ENCODE peak calls at places on chromosomes 12 and 14, in six cellular contexts. One of them, this sample, is unnamed.

GRCh38 chr14:65958664-65959562 is 527.3 kb upstream of the CCDC196 start:
- DNase-seq in prostate gland: no peak
- DNase-seq in HepG2: peak; percentile 16
- DNase-seq in HCT116: peak; percentile 15
- DNase-seq in endothelial cell of umbilical vein: peak; percentile 35
- DNase-seq in sigmoid colon: no peak
- DNase-seq in this sample: no peak

GRCh38 chr12:113945174-113946173 is 20.7 kb downstream of the RBM19 start:
- DNase-seq in prostate gland: no peak
- DNase-seq in HepG2: no peak
- DNase-seq in HCT116: no peak
- DNase-seq in endothelial cell of umbilical vein: no peak
- DNase-seq in sigmoid colon: no peak
- DNase-seq in this sample: no peak

GRCh38 chr14:81831128-81831815 is 297.6 kb upstream of the SEL1L start:
- DNase-seq in prostate gland: no peak
- DNase-seq in HepG2: no peak
- DNase-seq in HCT116: no peak
- DNase-seq in endothelial cell of umbilical vein: no peak
- DNase-seq in sigmoid colon: peak; percentile 78
- DNase-seq in this sample: no peak

GRCh38 chr14:52596861-52597260 is 44.2 kb downstream of the GPR137C start:
- DNase-seq in prostate gland: no peak
- DNase-seq in HepG2: no peak
- DNase-seq in HCT116: no peak
- DNase-seq in endothelial cell of umbilical vein: no peak
- DNase-seq in sigmoid colon: no peak
- DNase-seq in this sample: no peak

GRCh38 chr14:64721391-64721791 is 17.2 kb downstream of the PLEKHG3 start:
- DNase-seq in prostate gland: no peak
- DNase-seq in HepG2: no peak
- DNase-seq in HCT116: no peak
- DNase-seq in endothelial cell of umbilical vein: peak; percentile 27
- DNase-seq in sigmoid colon: peak; percentile 75
- DNase-seq in this sample: peak; percentile 64

GRCh38 chr12:100031821-100032220 is 47.1 kb upstream of the ANKS1B start:
- DNase-seq in prostate gland: no peak
- DNase-seq in HepG2: no peak
- DNase-seq in HCT116: no peak
- DNase-seq in endothelial cell of umbilical vein: no peak
- DNase-seq in sigmoid colon: no peak
- DNase-seq in this sample: no peak

GRCh38 chr12:27984275-27984674 is 11.7 kb upstream of the PTHLH start:
- DNase-seq in prostate gland: no peak
- DNase-seq in HepG2: no peak
- DNase-seq in HCT116: no peak
- DNase-seq in endothelial cell of umbilical vein: peak; percentile 34
- DNase-seq in sigmoid colon: no peak
- DNase-seq in this sample: no peak

GRCh38 chr12:110811972-110812371 is 34.8 kb upstream of the CCDC63 start:
- DNase-seq in prostate gland: no peak
- DNase-seq in HepG2: no peak
- DNase-seq in HCT116: no peak
- DNase-seq in endothelial cell of umbilical vein: no peak
- DNase-seq in sigmoid colon: no peak
- DNase-seq in this sample: no peak

GRCh38 chr12:63151061-63151897 is at the start of gene AVPR1A:
- DNase-seq in prostate gland: no peak
- DNase-seq in HepG2: no peak
- DNase-seq in HCT116: no peak
- DNase-seq in endothelial cell of umbilical vein: no peak
- DNase-seq in sigmoid colon: no peak
- DNase-seq in this sample: no peak

GRCh38 chr12:70044170-70044569 is 199.1 kb upstream of the CNOT2 start:
- DNase-seq in prostate gland: no peak
- DNase-seq in HepG2: no peak
- DNase-seq in HCT116: no peak
- DNase-seq in endothelial cell of umbilical vein: no peak
- DNase-seq in sigmoid colon: no peak
- DNase-seq in this sample: no peak

GRCh38 chr12:43501705-43502104 is 50.3 kb downstream of the ADAMTS20 start:
- DNase-seq in prostate gland: no peak
- DNase-seq in HepG2: peak; percentile 3
- DNase-seq in HCT116: peak; percentile 36
- DNase-seq in endothelial cell of umbilical vein: peak; percentile 12
- DNase-seq in sigmoid colon: no peak
- DNase-seq in this sample: no peak

GRCh38 chr12:1776139-1776975 is 44.0 kb upstream of the LRTM2 start:
- DNase-seq in prostate gland: no peak
- DNase-seq in HepG2: no peak
- DNase-seq in HCT116: no peak
- DNase-seq in endothelial cell of umbilical vein: no peak
- DNase-seq in sigmoid colon: no peak
- DNase-seq in this sample: no peak

GRCh38 chr14:87989613-87990299 is 3.2 kb downstream of the GALC start:
- DNase-seq in prostate gland: no peak
- DNase-seq in HepG2: no peak
- DNase-seq in HCT116: no peak
- DNase-seq in endothelial cell of umbilical vein: no peak
- DNase-seq in sigmoid colon: no peak
- DNase-seq in this sample: no peak

GRCh38 chr14:55249423-55249822 is 21.8 kb upstream of the FBXO34 start:
- DNase-seq in prostate gland: no peak
- DNase-seq in HepG2: no peak
- DNase-seq in HCT116: no peak
- DNase-seq in endothelial cell of umbilical vein: no peak
- DNase-seq in sigmoid colon: no peak
- DNase-seq in this sample: no peak

GRCh38 chr12:14948672-14949071 is 10.3 kb upstream of the ERP27 start:
- DNase-seq in prostate gland: no peak
- DNase-seq in HepG2: no peak
- DNase-seq in HCT116: no peak
- DNase-seq in endothelial cell of umbilical vein: peak; percentile 93
- DNase-seq in sigmoid colon: no peak
- DNase-seq in this sample: peak; percentile 34

GRCh38 chr14:60632257-60632656 is 17.0 kb downstream of the SIX1 start:
- DNase-seq in prostate gland: no peak
- DNase-seq in HepG2: no peak
- DNase-seq in HCT116: no peak
- DNase-seq in endothelial cell of umbilical vein: no peak
- DNase-seq in sigmoid colon: no peak
- DNase-seq in this sample: no peak

GRCh38 chr14:49970474-49971147 is 77.7 kb downstream of the ARF6 start:
- DNase-seq in prostate gland: no peak
- DNase-seq in HepG2: no peak
- DNase-seq in HCT116: no peak
- DNase-seq in endothelial cell of umbilical vein: peak; percentile 82
- DNase-seq in sigmoid colon: no peak
- DNase-seq in this sample: no peak

GRCh38 chr12:6384499-6385436 is 806 bp downstream of the LTBR start:
- DNase-seq in prostate gland: no peak
- DNase-seq in HepG2: no peak
- DNase-seq in HCT116: no peak
- DNase-seq in endothelial cell of umbilical vein: no peak
- DNase-seq in sigmoid colon: peak; percentile 77
- DNase-seq in this sample: peak; percentile 31

GRCh38 chr12:76249501-76249900 is 98.7 kb downstream of the BBS10 start:
- DNase-seq in prostate gland: no peak
- DNase-seq in HepG2: no peak
- DNase-seq in HCT116: no peak
- DNase-seq in endothelial cell of umbilical vein: no peak
- DNase-seq in sigmoid colon: no peak
- DNase-seq in this sample: no peak

GRCh38 chr12:23550753-23551152 is 398.7 kb downstream of the SOX5 start:
- DNase-seq in prostate gland: no peak
- DNase-seq in HepG2: peak; percentile 12
- DNase-seq in HCT116: no peak
- DNase-seq in endothelial cell of umbilical vein: no peak
- DNase-seq in sigmoid colon: no peak
- DNase-seq in this sample: no peak

GRCh38 chr12:3646561-3647241 is 106.2 kb downstream of the CRACR2A start:
- DNase-seq in prostate gland: no peak
- DNase-seq in HepG2: no peak
- DNase-seq in HCT116: no peak
- DNase-seq in endothelial cell of umbilical vein: peak; percentile 24
- DNase-seq in sigmoid colon: no peak
- DNase-seq in this sample: no peak

GRCh38 chr14:24171422-24172260 is at the start of gene REC8:
- DNase-seq in prostate gland: peak; percentile 70
- DNase-seq in HepG2: no peak
- DNase-seq in HCT116: no peak
- DNase-seq in endothelial cell of umbilical vein: peak; percentile 82
- DNase-seq in sigmoid colon: peak; percentile 95
- DNase-seq in this sample: peak; percentile 74

GRCh38 chr12:28645436-28645835 is 455.2 kb downstream of the CCDC91 start:
- DNase-seq in prostate gland: no peak
- DNase-seq in HepG2: no peak
- DNase-seq in HCT116: no peak
- DNase-seq in endothelial cell of umbilical vein: no peak
- DNase-seq in sigmoid colon: no peak
- DNase-seq in this sample: no peak

GRCh38 chr12:125280482-125281377 is 215.5 kb downstream of the AACS start:
- DNase-seq in prostate gland: no peak
- DNase-seq in HepG2: no peak
- DNase-seq in HCT116: no peak
- DNase-seq in endothelial cell of umbilical vein: no peak
- DNase-seq in sigmoid colon: no peak
- DNase-seq in this sample: no peak

GRCh38 chr12:123469978-123470377 is 12.0 kb downstream of the SNRNP35 start:
- DNase-seq in prostate gland: no peak
- DNase-seq in HepG2: no peak
- DNase-seq in HCT116: no peak
- DNase-seq in endothelial cell of umbilical vein: no peak
- DNase-seq in sigmoid colon: no peak
- DNase-seq in this sample: no peak

DNA sequence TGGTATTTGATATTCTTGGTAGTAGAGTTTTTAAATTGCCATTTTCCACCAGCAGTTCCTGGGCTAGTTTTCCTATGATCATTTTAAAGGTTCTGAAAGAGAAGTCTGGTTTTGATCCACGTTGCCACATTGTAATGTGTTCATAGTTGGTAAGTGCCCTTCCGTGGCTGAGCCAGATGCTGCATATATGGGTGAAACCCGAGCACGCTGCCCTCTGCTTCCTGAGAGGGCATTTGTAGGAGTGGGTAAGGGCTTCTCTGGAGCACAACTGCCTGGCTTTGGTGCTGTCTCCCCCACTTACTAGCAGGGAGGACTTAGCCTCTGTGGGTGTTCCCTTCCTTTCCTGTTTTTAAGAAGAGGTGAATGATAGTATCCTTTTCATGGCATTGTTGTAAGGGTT is 7.1 kb downstream of the SNRNP35 start:
- DNase-seq in prostate gland: no peak
- DNase-seq in HepG2: no peak
- DNase-seq in HCT116: no peak
- DNase-seq in endothelial cell of umbilical vein: peak; percentile 20
- DNase-seq in sigmoid colon: no peak
- DNase-seq in this sample: no peak
- H3K36me3 ChIP-seq in prostate gland: no peaks in the 10 kb centered on the region
- H3K36me3 ChIP-seq in HepG2: peaks cover 4% of the 10 kb centered on the region
- H3K36me3 ChIP-seq in HCT116: no peaks in the 10 kb centered on the region
- H3K36me3 ChIP-seq in endothelial cell of umbilical vein: peaks cover 6% of the 10 kb centered on the region
- H3K36me3 ChIP-seq in sigmoid colon: peaks cover 8% of the 10 kb centered on the region
- H3K36me3 ChIP-seq in this sample: no peaks in the 10 kb centered on the region

DNA sequence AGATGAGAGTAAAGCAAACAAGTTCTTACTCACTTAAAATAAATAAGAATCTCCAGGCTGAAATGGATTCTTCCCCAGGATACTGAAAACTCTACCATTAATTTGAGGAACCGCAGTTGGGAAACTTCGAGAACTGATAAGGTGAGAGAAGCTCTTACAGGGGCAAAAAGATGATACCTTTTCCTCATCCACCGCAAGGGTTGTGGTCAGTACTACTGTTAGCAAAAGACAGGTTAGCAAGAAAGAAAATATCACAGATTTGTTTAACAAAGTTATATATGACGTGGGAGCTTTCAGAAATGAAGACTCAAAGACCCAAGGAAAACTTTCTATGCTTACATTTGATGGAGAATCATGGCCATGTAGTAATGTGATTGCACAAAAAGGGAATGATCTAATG is 441.6 kb downstream of the PCNX1 start:
- DNase-seq in prostate gland: no peak
- DNase-seq in HepG2: no peak
- DNase-seq in HCT116: no peak
- DNase-seq in endothelial cell of umbilical vein: no peak
- DNase-seq in sigmoid colon: no peak
- DNase-seq in this sample: no peak
- TF ChIP-seq POLR2A in prostate gland: no peak
- TF ChIP-seq POLR2A in HepG2: no peak
- TF ChIP-seq POLR2A in HCT116: no peak
- TF ChIP-seq POLR2A in endothelial cell of umbilical vein: no peak
- TF ChIP-seq POLR2A in sigmoid colon: no peak
- TF ChIP-seq POLR2A in this sample: no peak

DNA sequence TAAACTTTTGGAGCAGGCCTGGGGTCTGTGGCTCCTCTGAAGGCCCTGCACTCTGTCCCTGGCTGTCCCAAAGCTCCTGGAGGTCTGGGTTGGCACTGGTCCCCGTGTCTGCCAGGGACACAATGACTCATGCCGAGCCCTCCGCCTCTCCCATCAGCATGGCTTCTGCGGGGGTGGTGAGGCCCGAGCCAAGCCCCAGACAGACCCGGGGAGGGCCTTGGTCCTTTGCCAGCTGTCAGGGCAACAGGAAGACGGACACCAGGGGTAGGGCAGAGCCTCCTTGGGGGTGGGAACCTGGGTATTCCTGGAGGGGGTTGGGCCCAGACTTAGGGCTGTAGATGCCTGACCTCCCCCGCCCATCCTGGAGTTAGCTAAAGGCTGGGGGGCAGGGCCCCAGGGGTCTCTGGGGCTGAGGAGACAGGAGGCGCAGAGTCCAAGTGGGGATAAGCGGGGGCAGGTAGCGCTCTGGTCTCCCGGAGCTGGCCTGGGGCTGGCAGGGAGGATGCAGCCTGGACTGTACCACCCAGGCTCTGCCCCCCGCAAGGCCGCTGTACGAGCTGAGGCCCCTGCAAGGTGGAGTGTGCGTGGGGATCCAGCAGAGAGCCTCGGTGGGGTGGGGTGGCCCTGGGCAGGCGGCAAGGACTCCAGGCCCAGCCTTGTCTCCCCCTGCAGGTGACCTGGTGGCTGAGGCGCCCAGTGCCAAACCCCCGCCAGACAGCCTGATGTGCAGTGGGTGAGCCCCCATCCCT is 16.4 kb upstream of the PUS1 start:
- DNase-seq in prostate gland: peak; percentile 50
- DNase-seq in HepG2: peak; percentile 24
- DNase-seq in HCT116: peak; percentile 57
- DNase-seq in endothelial cell of umbilical vein: peak; percentile 85
- DNase-seq in sigmoid colon: peak; percentile 96
- DNase-seq in this sample: peak; percentile 42
- TF ChIP-seq POLR2AphosphoS5 in prostate gland: peak; percentile 49
- TF ChIP-seq POLR2AphosphoS5 in HepG2: no peak
- TF ChIP-seq POLR2AphosphoS5 in HCT116: no peak
- TF ChIP-seq POLR2AphosphoS5 in endothelial cell of umbilical vein: no peak
- TF ChIP-seq POLR2AphosphoS5 in sigmoid colon: peak; percentile 72
- TF ChIP-seq POLR2AphosphoS5 in this sample: peak; percentile 50

DNA sequence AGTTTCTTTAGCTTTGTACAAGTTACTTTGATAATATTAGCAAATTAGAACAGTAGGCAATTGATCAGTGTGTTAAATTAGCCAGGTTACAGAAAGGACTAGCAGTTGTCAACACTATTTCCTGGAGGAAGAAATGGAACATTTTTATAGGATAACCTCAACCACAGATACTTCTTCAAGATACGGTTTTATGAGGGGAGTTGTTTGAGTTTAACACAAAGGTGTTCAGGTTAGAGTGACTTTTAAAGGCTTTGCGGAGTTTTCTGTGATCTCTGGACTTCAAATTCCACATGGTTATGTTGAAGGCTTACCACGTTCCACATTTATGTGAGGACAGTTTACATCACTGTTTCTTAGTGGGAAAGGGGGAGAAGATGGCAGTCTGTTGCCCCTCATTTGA is 19.3 kb downstream of the YARS2 start:
- DNase-seq in prostate gland: no peak
- DNase-seq in HepG2: no peak
- DNase-seq in HCT116: no peak
- DNase-seq in endothelial cell of umbilical vein: no peak
- DNase-seq in sigmoid colon: no peak
- DNase-seq in this sample: no peak
- H3K36me3 ChIP-seq in prostate gland: no peaks in the 10 kb centered on the region
- H3K36me3 ChIP-seq in HepG2: peaks cover 3% of the 10 kb centered on the region
- H3K36me3 ChIP-seq in HCT116: peaks cover 34% of the 10 kb centered on the region
- H3K36me3 ChIP-seq in endothelial cell of umbilical vein: peaks cover 28% of the 10 kb centered on the region
- H3K36me3 ChIP-seq in sigmoid colon: peaks cover 12% of the 10 kb centered on the region
- H3K36me3 ChIP-seq in this sample: peaks cover 54% of the 10 kb centered on the region

This sample was measured in transverse colon.